ENCODE peak calls at places on chromosome 4, in eight cellular contexts. I, S, M, H, Z, K, R and T are unnamed samples.

GRCh38 chr4:125254111-125254510 is 60.6 kb upstream of the FAT4 start:
- DNase-seq in I (peak; percentile 65), S (no peak), M (peak; percentile 59), H (peak; percentile 13), Z (no peak), K (no peak), R (no peak), T (no peak)

GRCh38 chr4:1488831-1489638 is 82.8 kb upstream of the NKX1-1 start:
- DNase-seq in I (no peak), S (no peak), M (no peak), H (no peak), Z (no peak), K (no peak), R (no peak), T (no peak)

GRCh38 chr4:75054089-75054488 is 121.2 kb downstream of the PARM1 start:
- DNase-seq in I (no peak), S (no peak), M (no peak), H (no peak), Z (no peak), K (no peak), R (no peak), T (no peak)

GRCh38 chr4:77010841-77011354 is 61.3 kb downstream of the SEPTIN11 start:
- DNase-seq in I (peak; percentile 86), S (no peak), M (peak; percentile 75), H (peak; percentile 91), Z (no peak), K (no peak), R (no peak), T (no peak)

GRCh38 chr4:182644326-182645050 is 272.7 kb downstream of the DCTD start:
- DNase-seq in I (peak; percentile 59), S (no peak), M (peak; percentile 30), H (peak; percentile 82), Z (no peak), K (no peak), R (no peak), T (no peak)

GRCh38 chr4:21198683-21199082 is 498.4 kb downstream of the PACRGL start:
- DNase-seq in I (no peak), S (no peak), M (no peak), H (no peak), Z (no peak), K (no peak), R (no peak), T (no peak)

GRCh38 chr4:29805871-29806480 is 914.2 kb upstream of the PCDH7 start:
- DNase-seq in I (no peak), S (no peak), M (no peak), H (no peak), Z (no peak), K (no peak), R (no peak), T (no peak)

GRCh38 chr4:8315343-8316250 is 46.0 kb downstream of the HTRA3 start:
- DNase-seq in I (peak; percentile 91), S (peak; percentile 51), M (peak; percentile 94), H (peak; percentile 79), Z (peak; percentile 74), K (no peak), R (peak; percentile 75), T (no peak)

GRCh38 chr4:164977243-164978164 is at the start of gene TRIM61:
- DNase-seq in I (no peak), S (no peak), M (peak; percentile 41), H (peak; percentile 60), Z (peak; percentile 53), K (peak; percentile 56), R (no peak), T (no peak)

GRCh38 chr4:3491681-3492405 is 28.7 kb downstream of the DOK7 start:
- DNase-seq in I (peak; percentile 67), S (no peak), M (peak; percentile 73), H (peak; percentile 49), Z (no peak), K (no peak), R (no peak), T (no peak)

GRCh38 chr4:7392438-7393374 is 42.0 kb downstream of the PSAPL1 start:
- DNase-seq in I (peak; percentile 26), S (no peak), M (peak; percentile 27), H (peak; percentile 35), Z (peak; percentile 50), K (peak; percentile 28), R (no peak), T (no peak)